ENCODE peak calls at places on chromosomes 7 and 10, in seven cellular contexts. H, Q, F, L, N, O and K are unnamed samples.

GRCh38 chr7:98860069-98860468 is 9.7 kb downstream of the TMEM130 start:
- DNase-seq in H (no peak), Q (no peak), F (no peak), L (no peak), N (no peak), O (no peak), K (no peak)

GRCh38 chr10:12390733-12391132 is 41.4 kb downstream of the CAMK1D start:
- DNase-seq in H (peak), Q (no peak), F (no peak), L (no peak), N (no peak), O (no peak), K (no peak)

GRCh38 chr7:132177708-132178392 is 398.4 kb downstream of the PLXNA4 start:
- DNase-seq in H (no peak), Q (no peak), F (no peak), L (no peak), N (no peak), O (no peak), K (no peak)

GRCh38 chr10:100934084-100934659 is 21.4 kb downstream of the SLF2 start:
- DNase-seq in H (no peak), Q (no peak), F (no peak), L (peak), N (no peak), O (no peak), K (no peak)

GRCh38 chr10:26855186-26855585 is 5.6 kb downstream of the ABI1 start:
- DNase-seq in H (no peak), Q (no peak), F (no peak), L (no peak), N (no peak), O (no peak), K (no peak)

GRCh38 chr7:82051641-82052040 is 281.8 kb upstream of the HGF start:
- DNase-seq in H (no peak), Q (no peak), F (no peak), L (no peak), N (no peak), O (no peak), K (no peak)

GRCh38 chr10:124670849-124671248 is 73.3 kb downstream of the FAM53B start:
- DNase-seq in H (no peak), Q (peak), F (no peak), L (no peak), N (no peak), O (no peak), K (no peak)

GRCh38 chr7:24911213-24911603 is 68.8 kb downstream of the OSBPL3 start:
- DNase-seq in H (no peak), Q (no peak), F (no peak), L (peak), N (no peak), O (no peak), K (no peak)

GRCh38 chr7:137609500-137609899 is 237.3 kb downstream of the DGKI start:
- DNase-seq in H (no peak), Q (no peak), F (no peak), L (no peak), N (no peak), O (no peak), K (no peak)

GRCh38 chr10:71241114-71241898 is 28.9 kb downstream of the UNC5B start:
- DNase-seq in H (no peak), Q (no peak), F (no peak), L (no peak), N (no peak), O (no peak), K (no peak)

GRCh38 chr10:129759214-129760002 is 204.7 kb downstream of the EBF3 start:
- DNase-seq in H (peak), Q (no peak), F (no peak), L (no peak), N (no peak), O (no peak), K (no peak)

GRCh38 chr7:47738563-47739166 is 156.8 kb upstream of the TNS3 start:
- DNase-seq in H (no peak), Q (no peak), F (no peak), L (no peak), N (no peak), O (no peak), K (no peak)

GRCh38 chr7:98565114-98565513 is 52.0 kb upstream of the NPTX2 start:
- DNase-seq in H (no peak), Q (no peak), F (no peak), L (no peak), N (no peak), O (no peak), K (no peak)

GRCh38 chr10:68082815-68083395 is 7.8 kb upstream of the HERC4 start:
- DNase-seq in H (no peak), Q (no peak), F (no peak), L (no peak), N (no peak), O (no peak), K (no peak)

GRCh38 chr10:88952647-88953111 is at the start of gene ACTA2:
- DNase-seq in H (peak), Q (no peak), F (no peak), L (no peak), N (no peak), O (peak), K (no peak)

GRCh38 chr7:102849079-102849478 is 63.7 kb upstream of the LRRC17 start:
- DNase-seq in H (no peak), Q (no peak), F (no peak), L (no peak), N (no peak), O (no peak), K (no peak)

GRCh38 chr10:133180192-133180914 is 20.3 kb downstream of the KNDC1 start:
- DNase-seq in H (no peak), Q (peak), F (no peak), L (no peak), N (no peak), O (no peak), K (no peak)

GRCh38 chr10:57786331-57786730 is 481.4 kb downstream of the IPMK start:
- DNase-seq in H (no peak), Q (no peak), F (no peak), L (no peak), N (no peak), O (no peak), K (no peak)

GRCh38 chr10:57788117-57788516 is 479.6 kb downstream of the IPMK start:
- DNase-seq in H (no peak), Q (no peak), F (no peak), L (no peak), N (no peak), O (no peak), K (no peak)

GRCh38 chr10:57785068-57785467 is 482.6 kb downstream of the IPMK start:
- DNase-seq in H (no peak), Q (no peak), F (no peak), L (no peak), N (no peak), O (no peak), K (no peak)

GRCh38 chr10:57785546-57785945 is 482.1 kb downstream of the IPMK start:
- DNase-seq in H (no peak), Q (no peak), F (no peak), L (no peak), N (no peak), O (no peak), K (no peak)

DNA sequence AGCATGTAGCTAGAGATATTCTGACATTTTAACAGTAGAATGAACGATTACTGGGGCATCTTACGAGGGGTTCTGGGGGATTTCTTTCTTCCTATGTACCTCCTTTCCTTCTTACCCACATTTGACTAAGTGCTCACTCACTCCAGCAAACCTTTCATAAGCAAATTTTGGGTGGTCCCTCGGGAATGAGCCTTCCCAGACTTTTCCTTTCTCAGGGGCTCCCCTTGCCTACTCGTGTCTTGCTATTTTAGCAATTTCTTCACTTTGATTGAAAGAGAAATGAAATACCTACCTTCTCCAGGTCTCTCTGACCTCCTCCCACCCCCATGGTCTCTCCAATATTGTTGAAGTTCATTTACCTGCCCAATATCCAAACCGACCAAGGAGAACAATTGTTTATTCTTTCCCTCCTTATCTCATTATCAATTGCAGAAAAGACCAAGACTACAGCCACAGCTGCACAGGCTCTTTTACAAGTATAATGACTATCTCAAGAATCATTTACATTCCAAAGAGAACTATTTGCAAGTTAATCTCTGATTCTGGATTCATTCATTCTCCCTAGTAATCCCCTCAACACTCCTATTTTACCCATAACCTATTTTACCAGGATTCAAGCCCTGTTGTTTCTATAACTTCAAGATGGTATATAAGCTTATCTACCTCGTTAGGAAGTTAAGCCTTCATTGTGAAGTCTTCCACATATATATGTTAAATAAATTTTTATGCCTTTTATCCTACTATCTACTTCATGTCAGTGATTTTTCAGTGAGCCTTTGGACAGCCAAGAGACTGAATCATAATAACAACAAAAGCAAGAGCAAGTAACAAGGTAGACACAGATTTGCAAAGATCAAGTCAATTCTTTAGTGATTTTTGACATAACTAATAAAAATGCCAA is 480.6 kb downstream of the IPMK start:
- DNase-seq in H (no peak), Q (no peak), F (no peak), L (no peak), N (no peak), O (no peak), K (no peak)
- H3K27ac ChIP-seq in H (no peak), Q (no peak), F (no peak), L (no peak), N (no peak), O (no peak), K (peak)

DNA sequence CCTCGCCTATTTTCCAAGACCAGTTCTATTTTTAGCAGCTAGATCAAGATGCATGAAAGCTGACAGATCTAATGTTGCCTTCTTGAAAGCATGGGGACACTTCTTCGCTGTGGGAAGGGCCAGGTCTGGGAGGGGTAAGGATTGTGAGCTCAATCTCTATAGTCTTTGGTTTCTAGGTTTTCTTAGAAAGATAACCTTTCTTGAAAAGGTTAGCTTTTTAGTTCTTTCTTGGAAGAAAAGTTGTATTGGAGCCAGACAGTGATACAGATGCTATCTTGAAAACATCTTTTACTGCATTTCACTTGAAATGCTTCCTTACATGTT is 33.3 kb downstream of the CELF2 start:
- DNase-seq in H (no peak), Q (no peak), F (no peak), L (no peak), N (no peak), O (no peak), K (no peak)
- H3K27ac ChIP-seq in H (peak), Q (no peak), F (no peak), L (no peak), N (no peak), O (peak), K (no peak)

GRCh38 chr10:74300651-74301050 is 149.6 kb downstream of the ADK start:
- DNase-seq in H (no peak), Q (no peak), F (no peak), L (no peak), N (no peak), O (no peak), K (no peak)
- H3K27ac ChIP-seq in H (no peak), Q (no peak), F (no peak), L (no peak), N (no peak), O (no peak), K (no peak)

GRCh38 chr10:32070645-32071044 is 14.4 kb upstream of the KIF5B start:
- DNase-seq in H (no peak), Q (no peak), F (no peak), L (no peak), N (no peak), O (no peak), K (no peak)
- H3K27ac ChIP-seq in H (no peak), Q (no peak), F (no peak), L (no peak), N (no peak), O (no peak), K (no peak)

GRCh38 chr10:104894711-104895110 is 253.6 kb downstream of the SORCS3 start:
- DNase-seq in H (no peak), Q (no peak), F (no peak), L (no peak), N (no peak), O (no peak), K (no peak)

GRCh38 chr10:104895541-104895940 is 254.5 kb downstream of the SORCS3 start:
- DNase-seq in H (no peak), Q (no peak), F (no peak), L (no peak), N (no peak), O (no peak), K (no peak)

GRCh38 chr10:104895981-104896380 is 254.9 kb downstream of the SORCS3 start:
- DNase-seq in H (no peak), Q (no peak), F (no peak), L (no peak), N (no peak), O (no peak), K (no peak)

GRCh38 chr10:104893711-104894110 is 252.6 kb downstream of the SORCS3 start:
- DNase-seq in H (no peak), Q (no peak), F (no peak), L (no peak), N (no peak), O (no peak), K (no peak)

DNA sequence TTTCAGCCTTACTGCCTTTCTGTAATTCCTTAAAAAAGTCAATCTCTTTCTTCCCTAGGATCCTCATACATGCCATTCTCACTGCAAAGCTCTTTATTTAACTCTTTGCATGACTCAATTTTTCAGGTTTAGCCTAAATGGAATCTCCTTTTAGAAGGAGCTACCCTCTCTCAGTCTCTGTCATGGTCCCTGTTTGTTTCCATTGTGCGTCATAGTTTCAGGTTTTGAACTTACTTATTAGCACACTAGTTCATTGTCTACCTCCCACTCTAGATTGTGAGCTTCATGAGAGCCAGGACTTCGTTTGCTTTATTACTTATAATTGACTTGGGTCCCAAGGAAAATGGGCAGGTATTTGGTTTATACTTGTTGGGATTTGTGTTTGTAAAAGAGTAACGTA is 251.8 kb downstream of the SORCS3 start:
- DNase-seq in H (no peak), Q (no peak), F (no peak), L (no peak), N (no peak), O (no peak), K (no peak)
- H3K27ac ChIP-seq in H (no peak), Q (no peak), F (no peak), L (no peak), N (no peak), O (no peak), K (no peak)

DNA sequence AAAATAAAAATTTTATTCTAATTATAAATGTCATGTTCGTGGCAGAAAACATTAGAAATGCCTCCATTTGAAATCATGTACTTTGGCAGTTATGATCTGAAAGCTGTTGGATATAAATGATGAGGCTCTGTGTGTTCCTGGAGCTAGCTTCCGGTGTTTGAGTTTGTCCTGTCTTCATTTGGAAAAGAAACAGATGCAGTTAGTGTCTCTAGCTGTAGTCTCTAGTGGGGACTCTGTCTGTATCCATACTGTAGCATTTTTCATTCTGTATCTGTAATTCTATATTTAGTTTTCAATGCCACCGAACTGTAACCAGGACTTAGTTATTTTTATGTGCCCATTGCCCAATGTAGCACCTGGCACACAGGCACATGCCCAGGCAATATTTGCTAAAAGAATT is 197.0 kb upstream of the FZD1 start:
- DNase-seq in H (no peak), Q (no peak), F (no peak), L (no peak), N (no peak), O (no peak), K (no peak)
- H3K27ac ChIP-seq in H (no peak), Q (no peak), F (no peak), L (no peak), N (no peak), O (no peak), K (no peak)